ENCODE peak calls at places on chromosomes 2 and 18, in six cellular contexts. H, U, I, V, E and P are unnamed samples.

GRCh38 chr18:11689031-11689971 is at the start of gene GNAL:
- DNase-seq in H (peak; percentile 83), U (peak; percentile 21), I (peak; percentile 95), V (peak; percentile 76), E (peak; percentile 61), P (peak; percentile 71)

GRCh38 chr2:180694445-180695421 is 285.7 kb upstream of the UBE2E3 start:
- DNase-seq in H (no peak), U (no peak), I (no peak), V (no peak), E (no peak), P (no peak)

GRCh38 chr2:62267687-62268086 is 71.8 kb downstream of the B3GNT2 start:
- DNase-seq in H (no peak), U (no peak), I (no peak), V (no peak), E (no peak), P (no peak)

GRCh38 chr2:191601060-191601459 is 76.9 kb upstream of the NABP1 start:
- DNase-seq in H (peak; percentile 6), U (no peak), I (no peak), V (no peak), E (no peak), P (no peak)

GRCh38 chr2:237996041-237996593 is 29.3 kb downstream of the UBE2F start:
- DNase-seq in H (peak; percentile 16), U (no peak), I (no peak), V (no peak), E (no peak), P (no peak)

GRCh38 chr2:105431367-105432088 is 32.7 kb upstream of the FHL2 start:
- DNase-seq in H (peak; percentile 92), U (no peak), I (no peak), V (no peak), E (no peak), P (peak; percentile 77)

GRCh38 chr18:36850527-36851201 is 21.7 kb downstream of the KIAA1328 start:
- DNase-seq in H (peak; percentile 48), U (no peak), I (no peak), V (no peak), E (no peak), P (no peak)

GRCh38 chr2:69741281-69742169 is at the start of gene ANXA4:
- DNase-seq in H (peak; percentile 79), U (peak; percentile 55), I (peak; percentile 83), V (peak; percentile 96), E (peak; percentile 75), P (peak; percentile 85)

GRCh38 chr2:107595749-107596148 is 230.9 kb upstream of the RGPD4 start:
- DNase-seq in H (no peak), U (no peak), I (no peak), V (no peak), E (no peak), P (no peak)

GRCh38 chr2:100223502-100223901 is 81.1 kb upstream of the AFF3 start:
- DNase-seq in H (no peak), U (no peak), I (no peak), V (no peak), E (no peak), P (no peak)

GRCh38 chr2:25251032-25251460 is 82.7 kb upstream of the POMC start:
- DNase-seq in H (no peak), U (peak; percentile 20), I (no peak), V (no peak), E (peak; percentile 27), P (no peak)

GRCh38 chr2:73984922-73985317 is 210 bp downstream of the TET3 start:
- DNase-seq in H (peak; percentile 55), U (peak; percentile 73), I (peak; percentile 83), V (peak; percentile 81), E (peak; percentile 77), P (peak; percentile 58)

GRCh38 chr2:202831241-202831997 is 40.1 kb downstream of the ICA1L start:
- DNase-seq in H (peak; percentile 72), U (peak; percentile 41), I (peak; percentile 73), V (peak; percentile 51), E (peak; percentile 29), P (no peak)

DNA sequence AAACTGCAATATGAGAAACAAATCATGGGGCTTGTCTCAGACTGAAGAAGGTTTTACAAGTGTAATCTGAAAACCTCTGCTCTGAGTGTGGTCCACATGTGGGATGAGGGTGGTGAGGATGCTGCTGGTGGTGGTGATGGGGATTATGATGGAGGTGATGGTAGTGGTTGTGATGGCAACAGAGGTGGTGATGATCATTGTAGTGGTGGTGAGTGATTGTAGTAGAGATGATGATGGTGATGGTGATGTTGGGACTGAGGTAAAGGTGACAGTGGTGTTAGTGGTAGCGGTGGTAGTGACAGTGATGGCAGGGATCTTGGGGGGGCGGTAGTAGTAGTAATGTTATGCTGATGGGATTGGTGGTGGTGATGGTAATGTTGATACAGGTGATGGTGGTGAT is 217.8 kb downstream of the ANAPC1 start:
- DNase-seq in H (no peak), U (no peak), I (peak; percentile 10), V (peak; percentile 6), E (no peak), P (no peak)
- H3K4me1 ChIP-seq in H (no peaks in the 10 kb centered on the region), U (no peaks in the 10 kb centered on the region), I (peaks cover 11% of the 10 kb centered on the region), V (no peaks in the 10 kb centered on the region), E (no peaks in the 10 kb centered on the region), P (no peaks in the 10 kb centered on the region)

DNA sequence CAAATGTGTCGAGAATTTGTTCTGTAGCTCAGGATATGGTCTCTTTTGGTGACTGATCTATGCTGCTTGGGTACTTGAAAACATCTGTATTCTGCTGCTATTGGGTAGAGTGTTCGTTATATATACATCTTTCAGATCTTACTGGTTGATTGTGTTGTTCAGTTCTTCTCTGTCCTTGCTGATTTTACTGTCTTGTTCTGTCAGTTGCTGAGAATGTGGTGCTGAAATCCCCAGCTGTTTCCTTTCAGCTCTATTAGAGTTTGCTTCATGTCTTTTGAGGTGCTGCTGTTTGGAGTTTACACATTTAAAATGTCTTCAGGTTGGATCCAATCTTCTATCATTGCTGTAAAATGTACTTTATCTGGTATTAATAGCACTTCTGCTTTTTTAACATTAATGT is 12.9 kb downstream of the BCL2L11 start:
- DNase-seq in H (no peak), U (no peak), I (no peak), V (no peak), E (no peak), P (no peak)
- H3K36me3 ChIP-seq in H (no peaks in the 10 kb centered on the region), U (no peaks in the 10 kb centered on the region), I (peaks cover 36% of the 10 kb centered on the region), V (no peaks in the 10 kb centered on the region), E (no peaks in the 10 kb centered on the region), P (peaks cover 18% of the 10 kb centered on the region)

GRCh38 chr2:54468643-54469042 is 12.5 kb downstream of the SPTBN1 start:
- DNase-seq in H (no peak), U (no peak), I (no peak), V (no peak), E (no peak), P (no peak)

GRCh38 chr2:54471221-54471711 is 15.1 kb downstream of the SPTBN1 start:
- DNase-seq in H (peak; percentile 89), U (no peak), I (no peak), V (no peak), E (no peak), P (peak; percentile 34)

GRCh38 chr2:54466880-54467279 is 10.8 kb downstream of the SPTBN1 start:
- DNase-seq in H (no peak), U (no peak), I (no peak), V (no peak), E (no peak), P (no peak)

GRCh38 chr2:54470241-54470938 is 14.3 kb downstream of the SPTBN1 start:
- DNase-seq in H (no peak), U (no peak), I (no peak), V (no peak), E (no peak), P (no peak)

GRCh38 chr2:54469484-54470053 is 13.4 kb downstream of the SPTBN1 start:
- DNase-seq in H (no peak), U (no peak), I (peak; percentile 65), V (no peak), E (no peak), P (no peak)
- H3K4me1 ChIP-seq in H (peaks cover 14% of the 10 kb centered on the region), U (no peaks in the 10 kb centered on the region), I (peaks cover 7% of the 10 kb centered on the region), V (no peaks in the 10 kb centered on the region), E (no peaks in the 10 kb centered on the region), P (peaks cover 96% of the 10 kb centered on the region)

GRCh38 chr2:171046056-171046560 is 114.6 kb downstream of the TLK1 start:
- DNase-seq in H (no peak), U (no peak), I (no peak), V (no peak), E (no peak), P (no peak)

GRCh38 chr2:171049691-171050090 is 111.0 kb downstream of the TLK1 start:
- DNase-seq in H (no peak), U (no peak), I (no peak), V (no peak), E (no peak), P (no peak)

GRCh38 chr2:171042253-171042969 is 113.4 kb downstream of the GORASP2 start:
- DNase-seq in H (no peak), U (no peak), I (no peak), V (no peak), E (no peak), P (no peak)

GRCh38 chr2:171044416-171044815 is 115.4 kb downstream of the GORASP2 start:
- DNase-seq in H (no peak), U (no peak), I (no peak), V (no peak), E (no peak), P (no peak)
- H3K36me3 ChIP-seq in H (no peaks in the 10 kb centered on the region), U (peaks cover 14% of the 10 kb centered on the region), I (peaks cover 75% of the 10 kb centered on the region), V (no peaks in the 10 kb centered on the region), E (peaks cover 21% of the 10 kb centered on the region), P (peaks cover 80% of the 10 kb centered on the region)

GRCh38 chr2:219643084-219643473 is 15.6 kb downstream of the SLC4A3 start:
- DNase-seq in H (no peak), U (no peak), I (peak; percentile 46), V (no peak), E (no peak), P (no peak)
- H3K4me1 ChIP-seq in H (peaks cover 12% of the 10 kb centered on the region), U (no peaks in the 10 kb centered on the region), I (peaks cover 6% of the 10 kb centered on the region), V (no peaks in the 10 kb centered on the region), E (peaks cover 3% of the 10 kb centered on the region), P (peaks cover 76% of the 10 kb centered on the region)

GRCh38 chr2:241501551-241501950 is 6.8 kb downstream of the STK25 start:
- DNase-seq in H (no peak), U (no peak), I (no peak), V (no peak), E (no peak), P (no peak)

GRCh38 chr2:241500431-241500975 is 7.9 kb downstream of the STK25 start:
- DNase-seq in H (no peak), U (no peak), I (no peak), V (no peak), E (no peak), P (no peak)

GRCh38 chr2:241502281-241502680 is 6.1 kb downstream of the STK25 start:
- DNase-seq in H (no peak), U (no peak), I (no peak), V (no peak), E (no peak), P (no peak)

GRCh38 chr2:241500016-241500415 is 8.4 kb downstream of the STK25 start:
- DNase-seq in H (no peak), U (no peak), I (no peak), V (no peak), E (no peak), P (no peak)

DNA sequence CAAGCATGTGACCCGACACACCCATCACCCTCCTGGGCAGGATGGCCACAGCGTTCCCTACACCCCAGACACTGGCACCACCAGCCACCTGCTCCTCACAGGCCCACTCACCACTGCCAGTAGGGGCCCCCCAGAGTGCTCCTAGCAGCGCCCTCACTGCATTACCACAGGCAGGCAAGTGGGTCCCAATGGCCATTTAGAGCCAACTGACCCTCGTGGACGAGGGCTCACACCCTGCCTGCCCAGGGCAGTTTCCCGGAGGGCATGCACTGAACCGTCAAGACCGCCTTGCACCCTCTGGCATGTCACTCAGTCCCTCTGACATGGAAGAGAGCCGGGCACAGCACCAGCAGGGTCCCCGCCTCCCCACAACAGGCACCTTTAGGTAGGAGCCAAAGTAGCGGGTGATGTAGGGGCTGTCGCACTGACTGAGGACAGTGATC is 7.3 kb downstream of the STK25 start:
- DNase-seq in H (no peak), U (no peak), I (no peak), V (no peak), E (no peak), P (no peak)
- H3K36me3 ChIP-seq in H (no peaks in the 10 kb centered on the region), U (peaks cover 10% of the 10 kb centered on the region), I (peaks cover 49% of the 10 kb centered on the region), V (no peaks in the 10 kb centered on the region), E (peaks cover 56% of the 10 kb centered on the region), P (peaks cover 46% of the 10 kb centered on the region)